ENCODE peak calls at places on chromosomes 5 and 9, in seven cellular contexts. D is dermis microvascular lymphatic vessel endothelial cell, R is breast epithelium, V is activated T-cell treated with anti-CD3 and anti-CD28 coated beads for 4 hours, O is neural crest cell, B is body of pancreas, A is AG08395. S is an unnamed sample.

GRCh38 chr9:127356906-127357305 is 40.1 kb upstream of the SLC2A8 start:
- DNase-seq in D (no peak), R (no peak), V (no peak), O (no peak), B (no peak), A (no peak), S (no peak)

GRCh38 chr9:16729656-16730055 is 140.8 kb downstream of the BNC2 start:
- DNase-seq in D (no peak), R (no peak), V (no peak), O (no peak), B (no peak), A (no peak), S (no peak)

GRCh38 chr9:2403701-2404100 is 217.9 kb upstream of the VLDLR start:
- DNase-seq in D (no peak), R (no peak), V (no peak), O (no peak), B (no peak), A (no peak), S (no peak)

GRCh38 chr9:109033941-109034700 is 20.8 kb upstream of the CTNNAL1 start:
- DNase-seq in D (no peak), R (no peak), V (no peak), O (no peak), B (no peak), A (no peak), S (no peak)

GRCh38 chr9:34377402-34377741 is 674 bp upstream of the MYORG start:
- DNase-seq in D (no peak), R (peak), V (no peak), O (no peak), B (peak), A (no peak), S (no peak)

GRCh38 chr9:33022755-33023154 is 2.3 kb upstream of the DNAJA1 start:
- DNase-seq in D (no peak), R (no peak), V (no peak), O (no peak), B (no peak), A (no peak), S (no peak)

GRCh38 chr9:77651203-77651602 is 3.1 kb upstream of the GNA14 start:
- DNase-seq in D (no peak), R (no peak), V (no peak), O (no peak), B (no peak), A (no peak), S (no peak)

GRCh38 chr5:149271195-149271716 is 403 bp upstream of the AFAP1L1 start:
- DNase-seq in D (no peak), R (no peak), V (no peak), O (peak), B (no peak), A (no peak), S (no peak)

GRCh38 chr9:71326360-71326759 is 204.9 kb upstream of the TRPM3 start:
- DNase-seq in D (no peak), R (no peak), V (no peak), O (no peak), B (no peak), A (no peak), S (no peak)

GRCh38 chr9:88380118-88380517 is 8.1 kb upstream of the SPIN1 start:
- DNase-seq in D (no peak), R (no peak), V (no peak), O (no peak), B (no peak), A (no peak), S (no peak)

GRCh38 chr9:113467183-113467582 is 3.7 kb downstream of the RGS3 start:
- DNase-seq in D (no peak), R (no peak), V (no peak), O (no peak), B (no peak), A (no peak), S (no peak)

GRCh38 chr5:157855404-157855994 is 3.4 kb downstream of the CLINT1 start:
- DNase-seq in D (peak), R (no peak), V (no peak), O (peak), B (peak), A (peak), S (no peak)

GRCh38 chr5:178326054-178326715 is 93.6 kb upstream of the PHYKPL start:
- DNase-seq in D (no peak), R (no peak), V (no peak), O (no peak), B (no peak), A (no peak), S (no peak)

GRCh38 chr9:130443840-130444492 is 795 bp upstream of the ASS1 start:
- DNase-seq in D (no peak), R (no peak), V (no peak), O (no peak), B (peak), A (no peak), S (no peak)

GRCh38 chr9:137384116-137384756 is 38.7 kb downstream of the EXD3 start:
- DNase-seq in D (no peak), R (no peak), V (no peak), O (no peak), B (peak), A (no peak), S (no peak)

GRCh38 chr9:89234636-89235035 is 56.0 kb upstream of the SHC3 start:
- DNase-seq in D (no peak), R (no peak), V (no peak), O (peak), B (no peak), A (no peak), S (no peak)

GRCh38 chr5:91418158-91418557 is 35.0 kb upstream of the ARRDC3 start:
- DNase-seq in D (no peak), R (no peak), V (no peak), O (no peak), B (no peak), A (no peak), S (no peak)

GRCh38 chr5:158889007-158889406 is 210.7 kb downstream of the EBF1 start:
- DNase-seq in D (no peak), R (no peak), V (no peak), O (no peak), B (no peak), A (no peak), S (no peak)

GRCh38 chr5:118806571-118806970 is 181.8 kb downstream of the DTWD2 start:
- DNase-seq in D (no peak), R (no peak), V (no peak), O (no peak), B (no peak), A (no peak), S (no peak)

GRCh38 chr9:28808042-28808441 is 1234.8 kb upstream of the C9orf72 start:
- DNase-seq in D (no peak), R (no peak), V (no peak), O (no peak), B (no peak), A (no peak), S (no peak)

GRCh38 chr9:129208191-129209091 is 30.4 kb upstream of the IER5L start:
- DNase-seq in D (no peak), R (no peak), V (peak), O (no peak), B (no peak), A (no peak), S (no peak)

GRCh38 chr5:172773481-172774469 is 2.8 kb upstream of the DUSP1 start:
- DNase-seq in D (no peak), R (no peak), V (no peak), O (no peak), B (no peak), A (no peak), S (no peak)

GRCh38 chr5:1552469-1553255 is 28.9 kb upstream of the LPCAT1 start:
- DNase-seq in D (no peak), R (peak), V (no peak), O (peak), B (no peak), A (peak), S (no peak)

GRCh38 chr5:96679293-96679692 is 17.1 kb downstream of the CAST start:
- DNase-seq in D (no peak), R (no peak), V (no peak), O (no peak), B (no peak), A (no peak), S (no peak)

GRCh38 chr9:32873546-32873945 is 90.2 kb downstream of the TMEM215 start:
- DNase-seq in D (no peak), R (no peak), V (no peak), O (no peak), B (no peak), A (no peak), S (no peak)

GRCh38 chr9:92332577-92333287 is 7.0 kb downstream of the CENPP start:
- DNase-seq in D (no peak), R (no peak), V (no peak), O (no peak), B (no peak), A (no peak), S (no peak)

GRCh38 chr9:91040371-91041215 is 239.0 kb downstream of the SYK start:
- DNase-seq in D (no peak), R (no peak), V (no peak), O (no peak), B (no peak), A (no peak), S (no peak)

GRCh38 chr5:142810891-142811290 is 40.7 kb downstream of the ARHGAP26 start:
- DNase-seq in D (no peak), R (no peak), V (no peak), O (no peak), B (no peak), A (no peak), S (no peak)

GRCh38 chr9:6512085-6512657 is 99.2 kb downstream of the UHRF2 start:
- DNase-seq in D (no peak), R (no peak), V (no peak), O (no peak), B (no peak), A (no peak), S (no peak)

GRCh38 chr5:40429258-40430111 is 250.2 kb upstream of the PTGER4 start:
- DNase-seq in D (peak), R (no peak), V (no peak), O (no peak), B (no peak), A (no peak), S (no peak)

GRCh38 chr5:165579911-165580310 is 2074.5 kb downstream of the MAT2B start:
- DNase-seq in D (no peak), R (no peak), V (no peak), O (no peak), B (no peak), A (no peak), S (no peak)

GRCh38 chr9:110069326-110070248 is 138.4 kb downstream of the C9orf152 start:
- DNase-seq in D (peak), R (no peak), V (no peak), O (no peak), B (no peak), A (peak), S (no peak)